ENCODE peak calls at places on chromosomes 2 and 18, in six cellular contexts. B, Z, K, R, Q and H are unnamed samples.
A peak's percentile ranks its signal among the peaks of the same experiment; 100 is the strongest.

GRCh38 chr2:11539317-11540147 is 5.7 kb downstream of the GREB1 start:
- DNase-seq in K (no peak), Q (peak; percentile 66), R (no peak), B (no peak), Z (no peak), H (no peak)

GRCh38 chr2:224869601-224870000 is 153.4 kb upstream of the CCDC195 start:
- DNase-seq in Z (no peak), K (peak; percentile 70), R (no peak), B (no peak), Q (no peak), H (peak; percentile 79)

GRCh38 chr2:231673348-231673770 is 35.0 kb upstream of the PTMA start:
- DNase-seq in B (peak; percentile 29), K (peak; percentile 74), Z (peak; percentile 78), Q (no peak), R (peak; percentile 54), H (no peak)

GRCh38 chr2:238415036-238415764 is 11.5 kb upstream of the ASB1 start:
- DNase-seq in R (peak; percentile 9), B (peak; percentile 22), K (peak; percentile 60), Z (no peak), Q (no peak), H (no peak)

GRCh38 chr2:111201214-111201613 is 80.5 kb downstream of the BCL2L11 start:
- DNase-seq in K (no peak), Z (peak; percentile 63), Q (no peak), R (no peak), B (peak; percentile 89), H (no peak)

GRCh38 chr18:38951633-38952032 is 1386.0 kb upstream of the CELF4 start:
- DNase-seq in B (no peak), Q (no peak), R (no peak), K (peak; percentile 35), Z (no peak), H (no peak)

GRCh38 chr2:25897500-25897899 is 19.2 kb upstream of the ASXL2 start:
- DNase-seq in R (no peak), Q (no peak), Z (no peak), K (no peak), B (peak; percentile 14), H (no peak)

GRCh38 chr2:31049913-31050588 is 88.2 kb downstream of the GALNT14 start:
- DNase-seq in Z (no peak), R (no peak), B (no peak), K (no peak), Q (no peak), H (no peak)

GRCh38 chr2:49029406-49029805 is 124.9 kb downstream of the FSHR start:
- DNase-seq in Q (no peak), R (no peak), Z (no peak), B (no peak), K (no peak), H (no peak)

GRCh38 chr2:106745468-106745867 is 140.5 kb downstream of the ST6GAL2 start:
- DNase-seq in K (no peak), Z (no peak), B (no peak), Q (no peak), R (no peak), H (no peak)

GRCh38 chr18:35030234-35030989 is 10.8 kb upstream of the MAPRE2 start:
- DNase-seq in R (peak; percentile 28), Q (no peak), K (no peak), Z (peak; percentile 58), B (peak; percentile 40), H (no peak)

GRCh38 chr2:211845346-211846030 is 693.1 kb downstream of the ERBB4 start:
- DNase-seq in K (no peak), R (no peak), Q (no peak), B (no peak), Z (no peak), H (no peak)

GRCh38 chr2:86062043-86062442 is 43.6 kb downstream of the POLR1A start:
- DNase-seq in Q (no peak), Z (no peak), R (no peak), K (peak; percentile 56), B (no peak), H (no peak)

GRCh38 chr2:54570925-54571694 is 115.0 kb downstream of the SPTBN1 start:
- DNase-seq in Z (peak; percentile 92), K (peak; percentile 96), R (peak; percentile 84), Q (peak; percentile 56), B (peak; percentile 98), H (peak; percentile 85)

GRCh38 chr2:64267699-64268098 is 123.5 kb upstream of the PELI1 start:
- DNase-seq in B (no peak), Q (no peak), K (no peak), Z (no peak), R (no peak), H (no peak)

GRCh38 chr2:878245-878930 is 72.3 kb upstream of the SNTG2 start:
- DNase-seq in K (no peak), Q (no peak), Z (no peak), R (no peak), B (no peak), H (no peak)

GRCh38 chr2:37982147-37982582 is 57.1 kb downstream of the RMDN2 start:
- DNase-seq in Z (peak; percentile 87), Q (peak; percentile 85), K (peak; percentile 49), B (peak; percentile 78), R (peak; percentile 70), H (peak; percentile 33)

GRCh38 chr2:205680067-205680466 is 2.2 kb upstream of the NRP2 start:
- DNase-seq in Z (peak; percentile 74), B (peak; percentile 77), R (peak; percentile 88), Q (peak; percentile 79), K (peak; percentile 89), H (no peak)

GRCh38 chr2:46366675-46367067 is 69.5 kb downstream of the EPAS1 start:
- DNase-seq in Q (no peak), R (no peak), Z (no peak), B (no peak), K (no peak), H (no peak)

GRCh38 chr18:21820035-21820810 is 79.6 kb downstream of the MIB1 start:
- DNase-seq in R (peak; percentile 19), B (peak; percentile 13), K (peak; percentile 17), Z (no peak), Q (no peak), H (peak; percentile 3)

GRCh38 chr2:201779996-201780673 is 598 bp downstream of the ALS2 start:
- DNase-seq in Q (peak; percentile 25), R (peak; percentile 9), K (peak; percentile 18), Z (no peak), B (no peak), H (no peak)

GRCh38 chr2:209638346-209638745 is 133.3 kb upstream of the UNC80 start:
- DNase-seq in Z (no peak), K (peak; percentile 93), R (no peak), Q (no peak), B (no peak), H (no peak)

GRCh38 chr2:36635194-36635593 is 37.2 kb upstream of the FEZ2 start:
- DNase-seq in R (no peak), Q (no peak), K (no peak), Z (no peak), B (no peak), H (no peak)
- TF ChIP-seq CTCF in R (no peak), Q (no peak), K (no peak), Z (no peak), B (no peak), H (no peak)

DNA sequence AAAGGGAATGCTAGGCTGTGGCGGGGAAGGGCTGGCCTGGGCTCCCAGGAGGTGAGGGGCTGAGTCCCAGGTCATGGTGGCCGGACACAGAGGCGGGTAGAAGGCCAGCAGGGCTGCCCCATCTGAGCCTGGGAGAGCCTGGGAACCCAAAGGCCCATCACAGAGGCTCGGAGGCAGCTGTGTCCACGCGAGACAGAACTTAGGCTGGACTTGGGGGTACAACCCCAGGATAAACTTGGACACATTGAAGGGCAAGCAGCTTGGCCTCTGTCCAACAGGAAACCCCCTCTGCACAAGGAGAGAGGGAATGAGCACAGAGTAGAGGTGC is 95.9 kb downstream of the ZFP36L2 start:
- DNase-seq in Q (no peak), K (no peak), B (no peak), Z (peak; percentile 57), R (no peak), H (no peak)
- H3K4me3 ChIP-seq in Q (no peak overlapping the region), K (no peak overlapping the region), B (no peak overlapping the region), Z (peak overlapping the region; percentile 15), R (no peak overlapping the region), H (no peak overlapping the region)

GRCh38 chr18:76435321-76435989 is 59.6 kb downstream of the ZNF516 start:
- DNase-seq in B (no peak), R (no peak), Q (no peak), K (no peak), Z (no peak), H (no peak)
- TF ChIP-seq CTCF in B (no peak), R (no peak), Q (no peak), K (peak; percentile 8), Z (no peak), H (no peak)

DNA sequence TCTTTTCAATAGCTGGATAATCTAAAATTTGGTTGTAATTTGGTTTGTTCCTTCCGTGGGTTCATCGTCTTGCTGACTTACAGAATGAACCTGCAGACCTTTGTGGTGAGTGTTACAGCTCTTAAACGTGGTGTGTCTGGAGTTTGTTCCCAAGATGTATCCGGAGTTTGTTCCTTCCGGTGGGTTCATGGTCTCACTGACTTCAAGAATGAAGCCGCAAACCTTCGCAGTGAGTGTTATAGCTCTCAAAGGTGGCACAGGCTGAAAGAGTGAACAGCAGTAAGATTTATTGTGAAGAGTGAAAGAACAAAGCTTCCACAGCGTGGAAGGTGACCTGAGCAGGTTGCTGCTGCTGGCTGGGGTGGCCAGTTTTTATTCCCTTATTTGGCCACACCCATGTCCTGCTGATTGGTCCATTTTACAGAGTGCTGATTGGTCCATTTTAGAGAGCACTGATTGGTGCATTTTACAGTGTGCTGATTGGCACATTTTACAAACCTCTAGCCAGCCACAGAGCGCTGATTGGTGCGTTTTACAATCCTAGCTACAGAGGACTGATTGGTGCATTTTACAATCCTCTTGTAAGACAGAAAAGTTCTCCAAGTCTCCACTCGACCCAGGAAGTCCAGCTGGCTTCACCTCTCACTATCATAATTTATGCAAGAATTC is 16.6 kb downstream of the RALB start:
- DNase-seq in K (no peak), Z (no peak), R (peak; percentile 9), B (no peak), Q (no peak), H (no peak)
- H3K4me3 ChIP-seq in K (no peak overlapping the region), Z (no peak overlapping the region), R (no peak overlapping the region), B (no peak overlapping the region), Q (no peak overlapping the region), H (no peak overlapping the region)

GRCh38 chr2:81872043-81872442 is 1567.5 kb upstream of the LRRTM1 start:
- DNase-seq in B (no peak), K (no peak), Q (no peak), Z (no peak), R (no peak), H (no peak)
- TF ChIP-seq CTCF in B (no peak), K (no peak), Q (no peak), Z (no peak), R (no peak), H (no peak)

DNA sequence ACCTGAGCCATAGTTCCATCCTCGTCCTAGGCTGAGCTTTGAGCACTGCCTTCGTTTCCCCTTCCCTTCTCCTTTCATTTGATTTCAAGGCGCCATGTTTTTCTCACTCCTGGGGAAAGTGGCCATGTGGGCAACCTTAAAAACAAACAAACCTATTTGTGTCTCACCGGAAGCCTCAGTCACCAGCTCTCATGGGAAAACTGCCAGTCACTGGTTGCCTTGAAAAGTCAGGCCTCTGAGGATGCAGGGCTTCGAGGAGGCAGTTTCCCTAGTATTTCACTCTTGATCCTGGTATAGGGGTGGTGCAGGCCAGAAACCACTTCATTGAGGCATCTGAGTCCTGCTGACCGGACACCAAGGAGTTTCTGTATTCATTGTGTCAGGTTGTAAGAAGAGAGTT is 59.2 kb upstream of the TRIB2 start:
- DNase-seq in B (no peak), R (no peak), Z (no peak), K (no peak), Q (no peak), H (no peak)
- H3K4me3 ChIP-seq in B (no peak overlapping the region), R (no peak overlapping the region), Z (no peak overlapping the region), K (no peak overlapping the region), Q (no peak overlapping the region), H (no peak overlapping the region)